ENCODE peak calls at places on chromosomes 7 and 10, in four cellular contexts. U is heart left ventricle, J is neural crest cell, M is C1 segment of cervical spinal cord. H is an unnamed sample.

GRCh38 chr10:58641095-58641531 is 128.4 kb downstream of the BICC1 start:
- DNase-seq in J (no peak), U (no peak), M (no peak), H (no peak)

GRCh38 chr10:117556356-117556755 is 13.8 kb downstream of the EMX2 start:
- DNase-seq in U (no peak), M (no peak), J (no peak), H (peak; percentile 4)

GRCh38 chr7:112207106-112207592 is 654 bp downstream of the ZNF277 start:
- DNase-seq in J (no peak), M (no peak), U (no peak), H (no peak)

GRCh38 chr7:64498270-64498669 is 64.6 kb downstream of the ZNF680 start:
- DNase-seq in U (no peak), J (no peak), M (no peak), H (no peak)

GRCh38 chr7:43954524-43955228 is 28.4 kb downstream of the UBE2D4 start:
- DNase-seq in U (no peak), J (peak; percentile 5), M (no peak), H (peak; percentile 38)

GRCh38 chr7:137655804-137656203 is 191.0 kb downstream of the DGKI start:
- DNase-seq in U (no peak), J (no peak), M (no peak), H (no peak)

GRCh38 chr10:84605802-84606201 is 277.4 kb downstream of the CCSER2 start:
- DNase-seq in J (no peak), U (no peak), M (no peak), H (no peak)

GRCh38 chr7:152543801-152544200 is 108.0 kb upstream of the KMT2C start:
- DNase-seq in U (no peak), M (no peak), J (no peak), H (no peak)

GRCh38 chr10:58590152-58590551 is 77.5 kb downstream of the BICC1 start:
- DNase-seq in J (no peak), M (no peak), U (peak; percentile 42), H (no peak)

GRCh38 chr7:46291601-46292150 is 370.6 kb upstream of the IGFBP3 start:
- DNase-seq in M (no peak), J (no peak), U (no peak), H (no peak)

GRCh38 chr7:129786825-129787563 is 165.8 kb downstream of the UBE2H start:
- DNase-seq in U (no peak), M (no peak), J (no peak), H (peak; percentile 65)

GRCh38 chr10:58217612-58218011 is 50.1 kb downstream of the IPMK start:
- DNase-seq in U (no peak), M (no peak), J (no peak), H (no peak)

GRCh38 chr10:95835149-95835860 is 72.5 kb upstream of the CC2D2B start:
- DNase-seq in J (no peak), U (no peak), M (no peak), H (no peak)

H was measured in glutamatergic neuron.